ENCODE peak calls at places on chromosomes 2 and 18, in five cellular contexts. M is T-helper 9 cell; C is amniotic stem cell; L is caudate nucleus; P is effector memory CD8-positive, alpha-beta T cell. Y is an unnamed sample.

GRCh38 chr2:34096552-34097171 is 497.6 kb upstream of the FAM98A start:
- DNase-seq in M (peak; percentile 26), C (peak; percentile 22), L (peak; percentile 31), P (peak; percentile 27), Y (peak; percentile 10)

GRCh38 chr2:101516833-101517690 is 42.1 kb upstream of the RFX8 start:
- DNase-seq in M (no peak), C (peak; percentile 50), L (no peak), P (no peak), Y (no peak)

GRCh38 chr2:135657806-135658582 is 83.7 kb upstream of the UBXN4 start:
- DNase-seq in M (peak; percentile 28), C (no peak), L (no peak), P (peak; percentile 51), Y (no peak)

GRCh38 chr18:24659837-24660720 is 199.6 kb downstream of the HRH4 start:
- DNase-seq in M (peak; percentile 2), C (no peak), L (no peak), P (peak; percentile 21), Y (peak; percentile 7)

GRCh38 chr2:239951825-239952224 is 73.3 kb downstream of the NDUFA10 start:
- DNase-seq in M (no peak), C (no peak), L (no peak), P (no peak), Y (no peak)

GRCh38 chr2:112646791-112647720 is 1.3 kb downstream of the SLC20A1 start:
- DNase-seq in M (no peak), C (no peak), L (no peak), P (no peak), Y (no peak)

GRCh38 chr2:70190086-70190412 is 770 bp downstream of the C2orf42 start:
- DNase-seq in M (peak; percentile 5), C (no peak), L (no peak), P (no peak), Y (no peak)

GRCh38 chr2:40220177-40220925 is 231.5 kb downstream of the SLC8A1 start:
- DNase-seq in M (no peak), C (no peak), L (no peak), P (no peak), Y (no peak)

GRCh38 chr2:201072201-201072530 is 365 bp downstream of the NDUFB3 start:
- DNase-seq in M (no peak), C (no peak), L (no peak), P (no peak), Y (no peak)

GRCh38 chr2:27370816-27371620 is 602 bp downstream of the SNX17 start:
- DNase-seq in M (peak; percentile 15), C (no peak), L (no peak), P (peak; percentile 35), Y (no peak)

Y was measured in T-helper 17 cell.